ENCODE peak calls at places on chromosomes 16 and 17, in nine cellular contexts. Q is K562, O is breast epithelium, N is spleen, B is GM12878, U is gastrocnemius medialis, L is uterus, Y is IMR-90, R is esophagus squamous epithelium. V is an unnamed sample. For H3K4me1, the result is how much of the 10 kb centered on the place peaks cover.

GRCh38 chr16:17032332-17032731 is 438.4 kb downstream of the XYLT1 start:
- DNase-seq in N (no peak), Y (no peak), B (no peak), U (no peak), L (no peak), O (no peak), R (no peak), Q (no peak), V (no peak)

GRCh38 chr17:7612294-7612640 is 2.4 kb downstream of the FXR2 start:
- DNase-seq in L (no peak), R (no peak), B (no peak), N (no peak), U (no peak), Y (no peak), O (no peak), Q (no peak), V (no peak)

GRCh38 chr17:27531469-27531948 is 75.3 kb downstream of the KSR1 start:
- DNase-seq in L (no peak), Y (no peak), B (no peak), U (no peak), O (no peak), R (no peak), Q (no peak), N (no peak), V (no peak)

GRCh38 chr17:20184191-20184590 is 175.0 kb downstream of the SPECC1 start:
- DNase-seq in U (no peak), R (no peak), Q (no peak), Y (no peak), O (no peak), L (no peak), B (no peak), N (no peak), V (no peak)

GRCh38 chr17:59842901-59843652 is 49.7 kb downstream of the TUBD1 start:
- DNase-seq in Y (peak), L (no peak), B (peak), R (no peak), Q (peak), O (peak), U (no peak), N (no peak), V (no peak)

GRCh38 chr16:9268446-9268845 is 177.0 kb downstream of the HAPSTR1 start:
- DNase-seq in B (no peak), N (no peak), L (no peak), R (no peak), U (no peak), O (no peak), Q (no peak), Y (no peak), V (no peak)

GRCh38 chr17:16283705-16284104 is 66.7 kb downstream of the PIGL start:
- DNase-seq in N (no peak), U (no peak), R (no peak), O (no peak), Q (no peak), L (no peak), B (no peak), Y (peak), V (no peak)

GRCh38 chr16:381788-382717 is at the start of gene PGAP6:
- DNase-seq in Y (peak), U (peak), N (peak), B (no peak), Q (peak), R (no peak), L (peak), O (no peak), V (peak)

GRCh38 chr17:59757881-59758385 is 50.5 kb downstream of the VMP1 start:
- DNase-seq in R (no peak), U (no peak), Y (no peak), O (no peak), N (no peak), B (no peak), Q (no peak), L (no peak), V (no peak)

DNA sequence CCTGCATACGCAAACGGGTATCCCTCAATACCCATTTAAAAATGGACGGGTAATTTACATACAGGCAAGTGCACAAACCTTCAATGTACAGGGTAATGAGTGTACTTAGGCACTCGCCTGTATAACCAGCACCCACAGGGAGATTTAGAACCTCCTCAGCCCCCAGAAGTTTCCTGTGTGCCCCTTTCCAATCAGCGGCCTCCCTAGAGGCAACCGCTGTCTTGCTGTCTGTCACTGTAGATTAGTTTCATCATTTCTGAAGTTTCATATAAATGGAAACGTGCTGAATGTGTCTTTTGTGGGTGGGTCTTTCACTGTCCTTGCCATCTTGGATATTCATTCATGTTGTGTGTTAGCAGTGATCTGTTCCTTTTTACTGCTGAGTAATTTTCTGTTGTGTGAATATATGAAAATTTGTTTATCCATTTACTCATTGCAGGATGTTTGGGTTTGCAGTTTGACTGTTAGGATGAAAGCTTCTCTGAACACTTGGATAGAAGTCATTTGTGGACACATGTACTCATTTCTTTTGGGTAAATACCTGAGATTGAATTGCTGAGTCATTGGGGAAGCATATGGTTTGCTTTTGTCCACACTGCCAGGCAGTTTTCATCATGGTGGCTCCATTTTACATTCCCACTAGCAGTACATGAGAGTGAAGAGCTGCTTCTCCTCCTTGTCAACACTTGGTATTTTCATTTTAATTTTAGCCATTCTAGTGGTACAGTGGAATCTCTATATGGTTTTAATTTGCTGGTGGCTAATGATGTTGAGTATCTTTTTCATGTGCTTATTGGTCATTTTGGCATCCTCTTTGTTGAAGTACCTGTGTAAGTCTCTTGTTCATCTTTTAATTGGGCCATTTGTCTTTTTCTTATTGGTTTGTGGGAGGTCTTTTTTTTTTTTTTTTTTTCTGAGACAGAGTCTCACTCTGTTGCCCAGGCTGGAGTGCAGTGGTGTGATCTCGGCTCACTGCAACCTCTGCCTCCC is 2.1 kb upstream of the ADCY7 start:
- DNase-seq in R (no peak), B (peak), L (no peak), U (no peak), Q (peak), O (no peak), N (no peak), Y (peak), V (no peak)
- H3K4me1 ChIP-seq in R (half or more), B (under half), L (under half), U (under half), Q (half or more), O (under half), N (half or more), Y (under half), V (under half)

GRCh38 chr16:81548901-81549546 is 104.4 kb downstream of the CMIP start:
- DNase-seq in L (no peak), N (peak), O (no peak), Y (no peak), U (no peak), Q (no peak), R (no peak), B (peak), V (no peak)
- TF ChIP-seq POLR2A in L (no peak), N (no peak), O (no peak), Y (no peak), U (no peak), Q (no peak), R (no peak), B (no peak), V (no peak)

GRCh38 chr16:55499951-55500350 is 8.9 kb upstream of the LPCAT2 start:
- DNase-seq in Y (peak), Q (peak), O (peak), N (no peak), B (no peak), L (no peak), R (no peak), U (no peak), V (no peak)
- H3K4me1 ChIP-seq in Y (under half), Q (under half), O (under half), N (under half), B (under half), L (under half), R (half or more), U (under half), V (under half)

GRCh38 chr17:77455878-77456234 is 315.1 kb downstream of the SEC14L1 start:
- DNase-seq in O (no peak), L (no peak), R (no peak), Y (no peak), N (peak), B (no peak), Q (no peak), U (no peak), V (no peak)

GRCh38 chr17:77454560-77455095 is 313.9 kb downstream of the SEC14L1 start:
- DNase-seq in B (no peak), O (no peak), Y (no peak), L (no peak), Q (no peak), U (no peak), R (no peak), N (peak), V (no peak)

GRCh38 chr17:77455111-77455877 is 314.5 kb downstream of the SEC14L1 start:
- DNase-seq in Y (peak), R (no peak), B (no peak), O (peak), N (peak), Q (no peak), U (no peak), L (no peak), V (peak)

GRCh38 chr17:77451894-77452852 is 311.4 kb downstream of the SEC14L1 start:
- DNase-seq in N (peak), B (no peak), Y (peak), Q (peak), U (no peak), L (peak), R (no peak), O (peak), V (peak)

GRCh38 chr17:77453613-77454559 is 313.1 kb downstream of the SEC14L1 start:
- DNase-seq in U (no peak), B (no peak), N (peak), Y (no peak), Q (peak), R (no peak), L (no peak), O (peak), V (no peak)
- TF ChIP-seq POLR2A in U (no peak), B (peak), N (no peak), Y (no peak), Q (no peak), R (peak), L (no peak), O (no peak), V (no peak)

GRCh38 chr16:49826515-49826914 is 29.4 kb downstream of the ZNF423 start:
- DNase-seq in R (no peak), Q (no peak), U (no peak), N (no peak), Y (no peak), L (no peak), B (no peak), O (no peak), V (no peak)
- H3K4me1 ChIP-seq in R (half or more), Q (under half), U (half or more), N (under half), Y (under half), L (under half), B (under half), O (under half), V (under half)

DNA sequence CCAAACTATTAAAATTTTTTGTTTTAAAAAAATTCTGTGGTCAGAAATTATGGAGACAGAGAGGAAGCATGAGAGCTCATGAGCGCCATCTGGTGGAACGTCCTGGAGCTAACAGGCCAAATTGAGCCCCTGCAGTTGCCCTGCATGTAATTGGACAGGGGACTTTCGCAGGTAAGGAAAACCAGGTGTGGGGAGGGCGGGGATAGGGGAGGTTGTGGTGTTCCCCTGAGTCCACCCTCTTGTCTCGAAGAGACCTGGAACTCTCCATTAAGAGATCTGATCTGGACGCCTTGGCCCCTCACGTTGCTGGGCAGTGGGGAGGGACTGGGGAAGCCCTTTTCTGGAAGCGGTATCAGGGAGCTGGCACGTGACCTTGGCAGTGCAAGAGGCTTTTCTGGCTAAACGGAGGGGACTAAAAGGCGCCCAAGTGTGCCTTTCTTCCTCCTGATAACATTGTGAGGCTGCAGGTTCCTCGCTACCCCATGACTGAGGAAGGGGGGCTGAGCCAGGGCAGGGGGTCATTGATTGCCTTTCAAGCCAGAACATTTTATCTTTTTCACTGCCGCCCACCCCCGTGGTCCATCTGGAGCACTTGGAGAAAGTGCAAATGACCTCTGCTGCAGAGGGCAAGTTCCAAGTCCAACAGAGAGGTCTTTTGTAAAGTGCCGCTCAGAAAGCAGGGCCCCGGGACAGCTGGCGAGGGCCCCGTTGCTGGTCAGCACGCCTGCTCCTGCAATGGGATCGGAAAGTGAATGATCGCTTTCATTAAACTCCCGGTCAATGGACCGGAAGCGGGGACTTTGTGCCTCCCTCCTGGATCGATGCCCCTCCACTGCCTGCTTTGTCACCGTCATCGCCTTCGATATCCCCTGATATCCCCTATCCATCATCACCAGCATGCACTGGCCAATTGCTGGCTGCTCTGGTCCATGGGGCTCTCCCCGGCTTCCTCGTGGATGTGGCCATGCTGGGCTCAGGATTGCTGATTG is 18.4 kb downstream of the PDILT start:
- DNase-seq in U (peak), N (peak), O (peak), R (no peak), B (no peak), Q (peak), L (peak), Y (peak), V (peak)
- TF ChIP-seq POLR2A in U (no peak), N (no peak), O (no peak), R (no peak), B (no peak), Q (no peak), L (no peak), Y (no peak), V (no peak)

GRCh38 chr17:18015603-18016002 is 23.4 kb downstream of the ATPAF2 start:
- DNase-seq in O (no peak), N (no peak), Y (no peak), B (no peak), U (no peak), R (no peak), Q (no peak), L (no peak), V (no peak)
- H3K4me1 ChIP-seq in O (under half), N (under half), Y (under half), B (under half), U (under half), R (under half), Q (under half), L (under half), V (under half)

DNA sequence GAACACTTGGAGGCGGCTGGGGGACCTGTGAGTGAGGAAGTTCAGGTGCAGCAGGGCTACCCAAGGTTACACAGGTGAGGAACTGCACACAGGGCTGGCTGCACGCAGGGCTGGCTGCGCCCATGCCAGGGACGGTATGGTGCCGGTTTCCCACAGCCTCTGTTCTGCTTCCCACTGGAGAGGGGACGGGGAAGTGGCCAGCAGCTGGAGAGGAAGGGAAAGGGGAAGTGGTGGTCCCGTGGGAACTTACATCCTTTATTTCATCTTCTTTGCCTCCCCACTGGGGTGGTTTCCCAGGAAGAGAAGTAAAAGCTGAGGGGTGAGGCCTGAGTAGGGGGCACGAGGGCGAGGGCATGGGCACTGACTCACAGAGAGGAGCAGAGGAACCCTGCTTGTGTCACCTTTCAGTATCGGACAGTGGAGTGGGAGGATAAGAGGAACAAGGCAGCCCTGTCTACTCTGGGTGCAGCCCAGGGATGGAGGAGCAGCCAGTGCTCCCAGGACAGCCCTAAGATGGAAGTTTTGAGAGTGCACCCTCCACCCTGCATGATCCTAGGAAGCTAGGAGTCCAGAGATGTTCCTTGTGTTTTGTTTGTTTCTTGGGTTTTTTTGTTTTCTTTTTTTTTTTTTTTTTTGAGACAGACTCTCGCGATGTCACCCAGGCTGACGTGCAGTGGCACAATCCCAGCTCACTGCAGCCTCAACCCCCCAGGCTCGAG is 25.5 kb upstream of the CDH1 start:
- DNase-seq in N (no peak), B (no peak), R (no peak), L (no peak), U (no peak), O (no peak), Y (no peak), Q (no peak), V (no peak)
- TF ChIP-seq POLR2A in N (no peak), B (no peak), R (no peak), L (no peak), U (no peak), O (no peak), Y (no peak), Q (no peak), V (no peak)

GRCh38 chr16:50279142-50279865 is 13.0 kb downstream of the ADCY7 start:
- DNase-seq in O (peak), L (no peak), R (no peak), Y (no peak), Q (peak), U (peak), N (peak), B (no peak), V (peak)
- H3K4me1 ChIP-seq in O (under half), L (under half), R (half or more), Y (under half), Q (under half), U (under half), N (half or more), B (half or more), V (under half)

V was measured in testis.